ENCODE peak calls at places on chromosomes 11 and 22, in five cellular contexts. T, G, D, N and P are unnamed samples.

GRCh38 chr11:86722041-86722440 is 49.6 kb upstream of the ME3 start:
- DNase-seq in N (no peak), D (no peak), G (no peak), T (no peak), P (no peak)

GRCh38 chr11:101912823-101913284 is 2.0 kb upstream of the CEP126 start:
- DNase-seq in D (peak), G (no peak), N (no peak), T (no peak), P (no peak)

GRCh38 chr11:117281159-117281558 is 10.0 kb upstream of the BACE1-AS start:
- DNase-seq in D (peak), N (no peak), T (no peak), G (peak), P (no peak)

GRCh38 chr11:418343-419247 is 3.8 kb upstream of the SIGIRR start:
- DNase-seq in T (no peak), N (no peak), D (no peak), G (no peak), P (no peak)

GRCh38 chr22:17930455-17931313 is 93.7 kb downstream of the MICAL3 start:
- DNase-seq in G (peak), T (no peak), N (no peak), D (no peak), P (no peak)

GRCh38 chr11:440065-441042 is 1.5 kb downstream of the ANO9 start:
- DNase-seq in D (no peak), N (peak), G (no peak), T (peak), P (no peak)

GRCh38 chr11:18749681-18750319 is 23.8 kb upstream of the IGSF22 start:
- DNase-seq in N (no peak), D (peak), G (no peak), T (no peak), P (no peak)

GRCh38 chr11:2587132-2587930 is 112.5 kb downstream of the KCNQ1OT1 start:
- DNase-seq in D (no peak), T (peak), G (no peak), N (no peak), P (peak)

GRCh38 chr11:4751201-4751600 is 18.5 kb downstream of the OR51F1 start:
- DNase-seq in D (no peak), G (no peak), N (no peak), T (no peak), P (no peak)

GRCh38 chr11:100687630-100688395 is 725 bp downstream of the ARHGAP42 start:
- DNase-seq in D (peak), N (peak), G (peak), T (peak), P (no peak)

GRCh38 chr11:2096001-2096918 is 42.9 kb downstream of the IGF2 start:
- DNase-seq in T (peak), G (no peak), N (no peak), D (no peak), P (peak)

GRCh38 chr11:84645988-84646689 is 981.0 kb downstream of the DLG2 start:
- DNase-seq in D (no peak), N (peak), G (no peak), T (no peak), P (no peak)

GRCh38 chr22:19868773-19869471 is 14.2 kb upstream of the GNB1L start:
- DNase-seq in T (peak), G (peak), D (no peak), N (peak), P (no peak)

GRCh38 chr22:46245515-46245914 is 4.6 kb downstream of the CDPF1 start:
- DNase-seq in G (no peak), D (no peak), T (peak), N (no peak), P (no peak)

GRCh38 chr22:19674929-19675253 is 39.4 kb upstream of the SEPTIN5 start:
- DNase-seq in N (no peak), G (no peak), T (no peak), D (no peak), P (no peak)

GRCh38 chr22:24601217-24602104 is 1.5 kb upstream of the GGT1 start:
- DNase-seq in G (no peak), T (no peak), D (no peak), N (peak), P (no peak)

GRCh38 chr11:134725939-134726639 is 314.0 kb upstream of the B3GAT1 start:
- DNase-seq in N (peak), T (no peak), G (no peak), D (no peak), P (no peak)

GRCh38 chr11:76769071-76769560 is 14.0 kb upstream of the TSKU start:
- DNase-seq in D (no peak), T (no peak), G (no peak), N (peak), P (no peak)
- H3K27ac ChIP-seq in D (no peak), T (no peak), G (peak), N (peak), P (no peak)

GRCh38 chr22:26724414-26724813 is 67.0 kb downstream of the MIAT start:
- DNase-seq in D (no peak), G (no peak), T (no peak), N (no peak), P (no peak)

GRCh38 chr22:26722159-26722558 is 64.8 kb downstream of the MIAT start:
- DNase-seq in N (no peak), T (no peak), G (no peak), D (no peak), P (no peak)

GRCh38 chr22:26725012-26725676 is 67.8 kb downstream of the MIAT start:
- DNase-seq in D (no peak), N (no peak), G (no peak), T (no peak), P (no peak)
- H3K4me3 ChIP-seq in D (no peak), N (no peak), G (no peak), T (no peak), P (no peak)

GRCh38 chr11:115775846-115776245 is 271.6 kb upstream of the CADM1 start:
- DNase-seq in N (no peak), G (no peak), D (no peak), T (no peak), P (no peak)

GRCh38 chr11:115776916-115777315 is 272.7 kb upstream of the CADM1 start:
- DNase-seq in N (no peak), G (no peak), T (peak), D (no peak), P (no peak)

GRCh38 chr11:115778928-115779650 is 274.9 kb upstream of the CADM1 start:
- DNase-seq in G (no peak), D (no peak), T (no peak), N (no peak), P (no peak)

GRCh38 chr11:115769891-115770290 is 265.7 kb upstream of the CADM1 start:
- DNase-seq in N (no peak), D (no peak), G (no peak), T (no peak), P (no peak)

GRCh38 chr11:115774756-115775155 is 270.5 kb upstream of the CADM1 start:
- DNase-seq in N (no peak), T (no peak), D (no peak), G (no peak), P (no peak)
- TF ChIP-seq CTCF in N (no peak), T (no peak), D (no peak), G (no peak), P (no peak)

GRCh38 chr22:26589367-26589844 is 526 bp downstream of the TPST2 start:
- DNase-seq in D (peak), T (peak), N (peak), G (peak), P (no peak)
- H3K27ac ChIP-seq in D (peak), T (peak), N (peak), G (peak), P (peak)

GRCh38 chr11:120168960-120169681 is 31.2 kb upstream of the TRIM29 start:
- DNase-seq in T (peak), D (peak), N (peak), G (no peak), P (peak)
- H3K4me3 ChIP-seq in T (peak), D (no peak), N (peak), G (peak), P (peak)

DNA sequence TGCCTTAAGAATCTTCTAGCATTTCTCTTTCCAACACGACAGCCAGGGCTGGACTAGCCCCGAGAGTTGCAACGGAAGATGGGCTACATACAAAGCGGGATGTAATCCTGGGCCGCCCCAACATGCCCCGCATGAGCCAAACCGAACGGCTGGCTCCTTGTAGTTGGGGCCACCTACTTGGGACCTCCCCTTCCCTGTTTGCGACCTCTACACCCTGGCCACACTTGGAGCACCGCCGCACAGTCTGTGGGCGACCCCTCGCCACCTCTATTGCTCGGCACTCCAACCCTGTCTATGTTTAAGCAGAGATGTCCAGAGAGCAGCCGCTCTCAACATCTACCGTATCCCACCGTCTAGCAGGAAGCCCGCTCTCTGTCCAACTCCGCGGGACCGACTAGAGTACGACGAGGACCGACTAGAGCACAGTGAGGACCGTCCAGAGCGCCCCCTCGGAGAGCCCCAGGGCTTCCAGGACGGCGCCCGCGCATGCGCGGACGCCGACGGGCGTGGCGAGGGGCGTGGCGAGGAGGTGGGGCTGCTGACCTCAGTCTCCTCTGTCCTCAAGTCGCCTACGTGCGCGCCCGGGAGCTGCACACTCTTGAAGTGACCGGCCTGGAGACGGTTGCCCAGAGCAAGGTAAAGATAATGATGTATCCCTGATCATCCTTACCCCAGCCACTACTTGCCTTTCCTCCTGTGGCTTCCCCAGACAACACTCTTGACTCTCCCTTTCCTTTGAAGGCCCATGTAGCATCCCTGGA is 32.3 kb downstream of the NEAT1 start:
- DNase-seq in T (peak), G (peak), D (peak), N (peak), P (peak)
- TF ChIP-seq CTCF in T (no peak), G (peak), D (no peak), N (no peak), P (no peak)

GRCh38 chr11:29063630-29064361 is 953.0 kb downstream of the KCNA4 start:
- DNase-seq in N (no peak), G (no peak), T (no peak), D (no peak), P (no peak)

GRCh38 chr11:29061452-29061851 is 953.3 kb downstream of the METTL15 start:
- DNase-seq in N (no peak), G (no peak), T (no peak), D (no peak), P (no peak)
- H3K27ac ChIP-seq in N (no peak), G (no peak), T (no peak), D (no peak), P (no peak)